ENCODE peak calls at places on chromosomes 7 and 10, in seven cellular contexts. T is GOT3, E is H54, N is HS-27A, H is AG08395, J is GM18507, Y is AG04450. L is an unnamed sample.

GRCh38 chr7:80918406-80918805 is 445 bp downstream of the SEMA3C start:
- DNase-seq in Y (no peak), E (no peak), J (no peak), N (no peak), T (no peak), H (no peak), L (no peak)

GRCh38 chr7:1811850-1812692 is 142.0 kb downstream of the ELFN1 start:
- DNase-seq in H (no peak), T (no peak), J (no peak), N (no peak), Y (no peak), E (no peak), L (no peak)

GRCh38 chr7:43113622-43114450 is 1.4 kb downstream of the HECW1 start:
- DNase-seq in T (no peak), H (no peak), E (peak), J (no peak), Y (no peak), N (no peak), L (no peak)

GRCh38 chr7:99393363-99394187 is 14.8 kb downstream of the PDAP1 start:
- DNase-seq in T (no peak), E (no peak), H (no peak), N (no peak), J (no peak), Y (no peak), L (no peak)

GRCh38 chr7:99293167-99293566 is 20.5 kb downstream of the MYH16 start:
- DNase-seq in H (no peak), J (no peak), N (no peak), E (no peak), Y (no peak), T (no peak), L (no peak)

GRCh38 chr10:84589526-84590205 is 261.3 kb downstream of the CCSER2 start:
- DNase-seq in J (no peak), N (no peak), H (no peak), E (no peak), Y (no peak), T (no peak), L (no peak)

GRCh38 chr10:62594093-62594520 is 210.4 kb upstream of the ADO start:
- DNase-seq in E (peak), T (no peak), H (peak), J (peak), Y (no peak), N (no peak), L (no peak)

GRCh38 chr10:43352951-43353350 is 18.5 kb upstream of the FXYD4 start:
- DNase-seq in E (no peak), T (no peak), Y (no peak), N (no peak), J (no peak), H (no peak), L (no peak)

GRCh38 chr10:17307149-17307548 is 79.1 kb downstream of the VIM start:
- DNase-seq in J (no peak), Y (no peak), H (no peak), E (no peak), N (no peak), T (no peak), L (no peak)

GRCh38 chr10:33859319-33860022 is 525.0 kb upstream of the NRP1 start:
- DNase-seq in T (no peak), H (no peak), N (no peak), E (no peak), J (no peak), Y (no peak), L (no peak)

GRCh38 chr10:114665406-114665805 is 7.3 kb upstream of the ABLIM1 start:
- DNase-seq in E (no peak), T (no peak), N (no peak), Y (no peak), J (no peak), H (no peak), L (no peak)

GRCh38 chr7:75740846-75741497 is 2.2 kb upstream of the HIP1 start:
- DNase-seq in J (no peak), H (no peak), T (no peak), E (no peak), Y (no peak), N (no peak), L (no peak)

GRCh38 chr10:52756295-52756694 is 16.3 kb downstream of the MBL2 start:
- DNase-seq in T (no peak), E (no peak), N (no peak), J (no peak), H (no peak), Y (no peak), L (no peak)

GRCh38 chr7:122790558-122790957 is 87.8 kb upstream of the RNF148 start:
- DNase-seq in E (no peak), H (no peak), Y (no peak), T (no peak), N (no peak), J (no peak), L (no peak)

GRCh38 chr10:130443236-130443635 is 307.0 kb downstream of the GLRX3 start:
- DNase-seq in N (no peak), Y (no peak), J (no peak), E (no peak), H (no peak), T (no peak), L (no peak)

GRCh38 chr7:105353752-105354328 is 34.9 kb downstream of the SRPK2 start:
- DNase-seq in J (no peak), Y (no peak), H (peak), E (no peak), T (no peak), N (no peak), L (no peak)

GRCh38 chr7:121369462-121369861 is 26.6 kb downstream of the FAM3C start:
- DNase-seq in H (no peak), N (no peak), J (no peak), T (no peak), Y (no peak), E (no peak), L (no peak)

GRCh38 chr7:24576171-24577052 is 3.2 kb downstream of the PALS2 start:
- DNase-seq in J (no peak), T (no peak), E (peak), N (peak), Y (peak), H (peak), L (peak)

GRCh38 chr7:116630932-116631449 is 41.0 kb upstream of the MET start:
- DNase-seq in H (peak), Y (no peak), N (peak), J (no peak), T (peak), E (peak), L (no peak)

GRCh38 chr10:132196178-132197113 is 9.7 kb downstream of the DPYSL4 start:
- DNase-seq in Y (no peak), N (no peak), J (no peak), E (no peak), H (no peak), T (no peak), L (no peak)

GRCh38 chr7:25216837-25217236 is 11.4 kb downstream of the NPVF start:
- DNase-seq in H (peak), T (no peak), E (no peak), J (peak), N (peak), Y (peak), L (peak)

GRCh38 chr7:138527746-138528223 is 67.7 kb downstream of the TRIM24 start:
- DNase-seq in T (no peak), E (no peak), N (no peak), Y (no peak), H (no peak), J (no peak), L (no peak)

GRCh38 chr7:30549933-30550493 is 44.7 kb upstream of the GARS1 start:
- DNase-seq in H (no peak), N (no peak), J (no peak), Y (no peak), E (no peak), T (no peak), L (no peak)

GRCh38 chr10:33335800-33336605 is 1.5 kb upstream of the NRP1 start:
- DNase-seq in J (no peak), H (peak), E (peak), T (no peak), N (no peak), Y (no peak), L (no peak)

GRCh38 chr7:76315372-76315771 is 12.9 kb downstream of the HSPB1 start:
- DNase-seq in N (no peak), H (no peak), J (no peak), Y (no peak), E (no peak), T (no peak), L (no peak)

GRCh38 chr10:71237843-71238623 is 25.7 kb downstream of the UNC5B start:
- DNase-seq in T (no peak), Y (no peak), J (no peak), H (no peak), E (no peak), N (no peak), L (no peak)

GRCh38 chr7:2497500-2498336 is 21.5 kb upstream of the GRIFIN start:
- DNase-seq in E (no peak), J (no peak), H (no peak), T (no peak), N (no peak), Y (no peak), L (no peak)

GRCh38 chr7:44066494-44067063 is 1.2 kb upstream of the PGAM2 start:
- DNase-seq in Y (no peak), N (no peak), E (no peak), J (no peak), H (no peak), T (no peak), L (no peak)

GRCh38 chr10:63738410-63738809 is 217.2 kb downstream of the REEP3 start:
- DNase-seq in E (peak), H (peak), Y (no peak), J (no peak), T (no peak), N (peak), L (no peak)

GRCh38 chr10:126935263-126935946 is 30.2 kb downstream of the DOCK1 start:
- DNase-seq in E (peak), H (peak), T (no peak), N (no peak), J (no peak), Y (no peak), L (no peak)

GRCh38 chr10:34280599-34281374 is 534.3 kb downstream of the PARD3 start:
- DNase-seq in Y (peak), N (peak), J (no peak), T (no peak), E (peak), H (peak), L (peak)

GRCh38 chr7:69596723-69597277 is 1.5 kb upstream of the AUTS2 start:
- DNase-seq in E (no peak), J (no peak), Y (no peak), N (no peak), T (no peak), H (peak), L (no peak)

GRCh38 chr7:106270122-106270977 is 14.4 kb downstream of the NAMPT start:
- DNase-seq in J (no peak), N (no peak), H (no peak), Y (no peak), T (no peak), E (no peak), L (no peak)

GRCh38 chr10:130364631-130365030 is 228.4 kb downstream of the GLRX3 start:
- DNase-seq in H (no peak), N (no peak), J (no peak), Y (no peak), E (no peak), T (no peak), L (no peak)